ENCODE peak calls at places on chromosomes 13 and 19, in eight cellular contexts. U is lower leg skin; V is uterus; X is stimulated activated CD8-positive, alpha-beta memory T cell treated with anti-CD3 and anti-CD28 coated beads, Interleukin-7, amount 100 ng/mL, for 4 hours; O is aorta; T is NCI-H1105 treated with DMSO at 0.1 percent for 48 hours; M is ELR; Y is fibroblast of the aortic adventitia. K is an unnamed sample.

GRCh38 chr13:110471156-110471832 is 90.2 kb downstream of the RAB20 start:
- DNase-seq in U (no peak), V (no peak), X (no peak), O (peak; percentile 70), T (no peak), M (no peak), Y (no peak), K (no peak)

GRCh38 chr19:16143399-16144215 is at the start of gene HSH2D:
- DNase-seq in U (peak; percentile 89), V (no peak), X (peak; percentile 70), O (peak; percentile 78), T (no peak), M (peak; percentile 26), Y (no peak), K (no peak)

GRCh38 chr13:20711301-20712044 is 8.0 kb downstream of the IL17D start:
- DNase-seq in U (no peak), V (no peak), X (no peak), O (no peak), T (no peak), M (peak; percentile 59), Y (no peak), K (no peak)

GRCh38 chr13:113630296-113630695 is 27.7 kb downstream of the ATP4B start:
- DNase-seq in U (no peak), V (no peak), X (no peak), O (peak; percentile 30), T (no peak), M (no peak), Y (no peak), K (peak; percentile 44)

GRCh38 chr13:107642841-107643240 is 572.5 kb downstream of the LIG4 start:
- DNase-seq in U (no peak), V (no peak), X (no peak), O (no peak), T (no peak), M (no peak), Y (no peak), K (no peak)

GRCh38 chr13:45132384-45133064 is 12.2 kb downstream of the GTF2F2 start:
- DNase-seq in U (no peak), V (no peak), X (no peak), O (no peak), T (no peak), M (no peak), Y (no peak), K (no peak)

GRCh38 chr19:7605490-7606222 is 10.0 kb downstream of the CAMSAP3 start:
- DNase-seq in U (no peak), V (no peak), X (no peak), O (no peak), T (no peak), M (peak; percentile 60), Y (no peak), K (peak; percentile 85)

GRCh38 chr19:11843741-11844140 is 4.8 kb upstream of the ZNF439 start:
- DNase-seq in U (no peak), V (no peak), X (no peak), O (no peak), T (no peak), M (no peak), Y (no peak), K (no peak)